ENCODE peak calls at places on chromosomes 7 and 10, in five cellular contexts. S is HCT116; F is heart right ventricle; P is psoas muscle; C is CD8-positive, alpha-beta T cell. K is an unnamed sample. For H3K36me3 and H3K27me3, the result is how much of the 10 kb centered on the place peaks cover.

GRCh38 chr10:97298223-97298571 is 5.8 kb upstream of the ARHGAP19 start:
- DNase-seq in S (no peak), F (no peak), P (no peak), C (no peak), K (no peak)

GRCh38 chr7:22784346-22784745 is 38.3 kb downstream of the TOMM7 start:
- DNase-seq in S (no peak), F (no peak), P (no peak), C (no peak), K (no peak)

GRCh38 chr7:53437336-53437735 is 401.9 kb downstream of the POM121L12 start:
- DNase-seq in S (no peak), F (no peak), P (no peak), C (no peak), K (peak)

GRCh38 chr10:43816351-43817321 is 168.0 kb upstream of the ZNF32 start:
- DNase-seq in S (no peak), F (peak), P (no peak), C (peak), K (no peak)

GRCh38 chr10:30000802-30001571 is 58.4 kb downstream of the JCAD start:
- DNase-seq in S (no peak), F (peak), P (no peak), C (no peak), K (peak)

GRCh38 chr10:26555719-26556368 is 117.7 kb downstream of the APBB1IP start:
- DNase-seq in S (no peak), F (peak), P (peak), C (no peak), K (peak)

GRCh38 chr10:112711366-112711765 is 238.7 kb upstream of the TCF7L2 start:
- DNase-seq in S (no peak), F (no peak), P (no peak), C (no peak), K (no peak)

GRCh38 chr7:95319570-95319969 is 4.8 kb downstream of the PON1 start:
- DNase-seq in S (no peak), F (no peak), P (no peak), C (no peak), K (no peak)

GRCh38 chr7:45454771-45455170 is 119.4 kb upstream of the ADCY1 start:
- DNase-seq in S (no peak), F (no peak), P (no peak), C (no peak), K (no peak)

GRCh38 chr7:5700391-5700985 is 81.0 kb downstream of the RNF216 start:
- DNase-seq in S (no peak), F (no peak), P (no peak), C (no peak), K (no peak)

GRCh38 chr10:63703113-63703670 is 182.0 kb downstream of the REEP3 start:
- DNase-seq in S (peak), F (no peak), P (no peak), C (no peak), K (peak)

GRCh38 chr10:111973306-111973705 is 210.3 kb downstream of the GPAM start:
- DNase-seq in S (no peak), F (no peak), P (no peak), C (no peak), K (peak)

GRCh38 chr10:34854147-34854601 is 39.1 kb upstream of the PARD3 start:
- DNase-seq in S (no peak), F (peak), P (no peak), C (no peak), K (peak)

GRCh38 chr7:55073051-55073511 is 54.3 kb downstream of the EGFR start:
- DNase-seq in S (no peak), F (no peak), P (no peak), C (no peak), K (peak)

GRCh38 chr7:95469850-95470249 is 15.9 kb upstream of the ASB4 start:
- DNase-seq in S (no peak), F (no peak), P (no peak), C (no peak), K (no peak)

GRCh38 chr10:97433430-97434001 is 7.5 kb downstream of the PGAM1 start:
- DNase-seq in S (no peak), F (no peak), P (no peak), C (no peak), K (no peak)

GRCh38 chr10:34539533-34540315 is 275.4 kb downstream of the PARD3 start:
- DNase-seq in S (no peak), F (peak), P (no peak), C (no peak), K (peak)

GRCh38 chr10:3169738-3170137 is 2.8 kb downstream of the PITRM1 start:
- DNase-seq in S (no peak), F (no peak), P (no peak), C (no peak), K (no peak)
- H3K36me3 ChIP-seq in S (under half), F (under half), P (half or more), C (under half), K (under half)

DNA sequence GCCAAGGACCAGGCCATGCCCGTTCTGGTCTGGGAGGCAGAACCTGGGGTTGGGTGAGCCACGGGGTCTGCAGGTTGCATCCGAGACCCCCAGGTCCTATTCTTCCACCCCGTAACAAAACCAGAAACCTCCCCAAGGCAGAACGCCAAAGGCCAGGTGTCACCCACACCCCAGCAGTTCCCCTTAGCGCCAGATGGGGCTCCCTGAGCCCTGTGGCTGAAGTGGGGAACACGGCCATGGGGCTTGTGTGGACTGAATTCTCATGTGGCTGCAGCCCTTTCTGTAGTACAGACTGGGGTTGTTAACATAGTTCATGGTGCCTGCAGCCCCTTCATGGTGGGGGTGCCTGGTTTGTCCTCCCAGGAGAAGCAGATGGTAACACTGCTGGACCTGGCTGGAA is 10.2 kb downstream of the BRI3 start:
- DNase-seq in S (no peak), F (no peak), P (no peak), C (no peak), K (no peak)
- TF ChIP-seq CTCF in S (no peak), F (no peak), P (no peak), C (no peak), K (peak)

GRCh38 chr7:100946766-100947365 is 2.5 kb upstream of the MUC3A start:
- DNase-seq in S (no peak), F (peak), P (no peak), C (no peak), K (no peak)

GRCh38 chr7:100947792-100948191 is 1.5 kb upstream of the MUC3A start:
- DNase-seq in S (no peak), F (no peak), P (no peak), C (no peak), K (no peak)

GRCh38 chr7:100951172-100951571 is 1.8 kb downstream of the MUC3A start:
- DNase-seq in S (no peak), F (no peak), P (no peak), C (no peak), K (no peak)

GRCh38 chr7:100949931-100950443 is 653 bp downstream of the MUC3A start:
- DNase-seq in S (no peak), F (no peak), P (no peak), C (no peak), K (no peak)

DNA sequence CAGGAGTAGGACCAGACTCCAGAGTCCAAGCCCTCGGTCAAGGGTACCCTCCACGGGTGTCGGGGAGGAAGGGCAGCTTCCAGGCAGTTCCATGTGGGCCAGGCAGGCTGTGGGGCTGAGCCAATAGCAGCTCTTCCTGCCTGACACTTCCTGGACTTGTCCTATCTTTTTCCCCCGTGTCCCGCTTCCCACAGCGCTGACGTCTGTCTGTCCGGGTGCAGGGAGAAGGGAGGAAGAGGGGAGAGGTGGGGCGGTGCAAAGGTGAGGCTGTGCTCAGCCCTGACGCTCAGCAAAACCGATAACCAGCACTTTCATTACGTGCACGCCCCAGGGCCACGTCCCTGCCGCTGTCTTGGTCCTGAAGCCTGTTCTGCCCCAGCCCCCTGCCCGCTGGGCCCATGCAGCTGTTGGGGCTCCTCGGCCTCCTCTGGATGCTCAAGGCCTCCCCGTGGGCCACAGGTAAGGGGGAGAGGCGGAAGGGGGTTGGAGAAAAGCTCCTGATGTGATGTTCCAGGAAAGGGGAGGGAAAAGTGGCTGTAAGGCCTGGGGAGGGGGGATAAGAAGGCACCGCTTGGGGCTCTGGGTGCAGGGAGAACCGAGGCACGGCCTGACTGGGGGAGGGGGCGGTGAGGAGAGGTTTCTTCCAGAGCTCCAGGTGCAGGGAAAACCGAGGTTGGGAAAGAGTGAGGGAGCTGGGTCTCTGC is at the start of gene MUC3A:
- DNase-seq in S (no peak), F (peak), P (no peak), C (no peak), K (no peak)
- H3K27me3 ChIP-seq in S (under half), F (half or more), P (under half), C (under half), K (under half)

DNA sequence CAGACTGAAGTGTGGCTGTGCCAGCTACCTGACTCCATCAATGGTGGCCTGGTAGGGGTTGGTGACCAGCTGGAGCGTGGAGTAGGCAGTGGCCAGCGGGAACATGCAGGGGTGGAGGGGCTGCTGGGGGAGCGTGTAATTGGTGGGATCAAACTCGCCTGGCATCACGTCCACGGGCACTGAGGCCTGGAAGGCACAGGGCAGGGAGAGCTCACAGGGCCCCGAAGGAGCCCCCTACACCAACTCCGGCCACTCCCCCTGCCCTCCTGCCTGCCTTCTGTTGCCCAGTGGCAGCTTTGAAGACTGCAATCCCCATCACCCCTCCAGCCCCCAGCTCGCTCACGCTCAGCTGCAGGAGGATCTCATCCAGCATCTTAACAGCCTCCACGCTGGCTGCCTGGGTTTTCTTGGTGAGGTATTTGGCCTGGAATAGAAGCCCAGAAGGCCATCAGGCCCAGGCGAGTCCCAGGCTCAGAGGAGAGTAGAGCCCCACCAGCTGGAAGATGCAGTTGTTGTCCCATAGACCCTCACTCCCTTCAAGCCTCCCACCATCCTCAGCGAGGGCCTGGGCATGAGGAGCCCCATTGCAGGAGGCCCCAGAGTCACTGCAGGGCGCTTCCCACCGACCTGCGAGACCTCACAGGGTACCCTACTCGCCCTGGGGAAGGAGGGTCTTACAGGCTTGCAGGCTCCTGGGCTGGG is 7.1 kb downstream of the POLD2 start:
- DNase-seq in S (no peak), F (no peak), P (peak), C (no peak), K (no peak)
- H3K36me3 ChIP-seq in S (under half), F (under half), P (half or more), C (under half), K (under half)

GRCh38 chr10:86710987-86711236 is 42.6 kb downstream of the LDB3 start:
- DNase-seq in S (no peak), F (no peak), P (no peak), C (no peak), K (no peak)
- TF ChIP-seq CTCF in S (no peak), F (no peak), P (no peak), C (no peak), K (no peak)

GRCh38 chr7:112781558-112781957 is 8.6 kb downstream of the TMEM168 start:
- DNase-seq in S (no peak), F (no peak), P (no peak), C (no peak), K (no peak)
- H3K27me3 ChIP-seq in S (under half), F (under half), P (under half), C (under half), K (under half)